ENCODE peak calls at places on chromosomes 13 and 19, in nine cellular contexts. L is psoas muscle; J is upper lobe of right lung; U is Caco-2; G is left lung; D is PC-3; R is mucosa of descending colon; Q is K562; F is CD4-positive, CD25-positive, alpha-beta regulatory T cell. P is an unnamed sample. For H3K4me1, the result is how much of the 10 kb centered on the place peaks cover.

GRCh38 chr19:12796146-12797071 is 5.1 kb downstream of the JUNB start:
- DNase-seq in L (peak), J (peak), U (peak), G (peak), D (peak), R (peak), Q (peak), F (peak), P (peak)

GRCh38 chr19:41218615-41219507 is at the start of gene AXL:
- DNase-seq in L (peak), J (peak), U (peak), G (peak), D (peak), R (peak), Q (no peak), F (no peak), P (no peak)

GRCh38 chr19:52464798-52465470 is 11.6 kb downstream of the ZNF578 start:
- DNase-seq in L (no peak), J (no peak), U (no peak), G (no peak), D (no peak), R (no peak), Q (peak), F (no peak), P (no peak)

GRCh38 chr19:28126499-28126898 is 1086.5 kb downstream of the UQCRFS1 start:
- DNase-seq in L (no peak), J (no peak), U (no peak), G (no peak), D (no peak), R (no peak), Q (no peak), F (no peak), P (no peak)

GRCh38 chr19:48668761-48669160 is 4.1 kb downstream of the NTN5 start:
- DNase-seq in L (no peak), J (no peak), U (no peak), G (no peak), D (no peak), R (no peak), Q (no peak), F (no peak), P (no peak)

GRCh38 chr19:7870571-7871279 is 3.5 kb downstream of the PRR36 start:
- DNase-seq in L (peak), J (peak), U (peak), G (no peak), D (peak), R (peak), Q (peak), F (peak), P (peak)

GRCh38 chr19:41327499-41328156 is 17.7 kb downstream of the CCDC97 start:
- DNase-seq in L (peak), J (peak), U (no peak), G (peak), D (peak), R (peak), Q (no peak), F (peak), P (peak)

GRCh38 chr13:92806215-92806614 is 420.4 kb upstream of the GPC6 start:
- DNase-seq in L (no peak), J (no peak), U (no peak), G (no peak), D (peak), R (no peak), Q (no peak), F (peak), P (no peak)

GRCh38 chr19:3357362-3357730 is 9.0 kb upstream of the NFIC start:
- DNase-seq in L (no peak), J (no peak), U (no peak), G (no peak), D (no peak), R (no peak), Q (no peak), F (no peak), P (peak)

GRCh38 chr13:99991013-99991805 is 9.6 kb downstream of the ZIC2 start:
- DNase-seq in L (no peak), J (no peak), U (no peak), G (no peak), D (no peak), R (no peak), Q (no peak), F (no peak), P (no peak)

GRCh38 chr19:34474233-34474989 is 7.1 kb upstream of the WTIP start:
- DNase-seq in L (no peak), J (no peak), U (no peak), G (no peak), D (no peak), R (no peak), Q (no peak), F (no peak), P (no peak)

GRCh38 chr19:45401815-45402468 is 2.9 kb downstream of the PPP1R13L start:
- DNase-seq in L (no peak), J (no peak), U (no peak), G (no peak), D (no peak), R (no peak), Q (no peak), F (no peak), P (no peak)

GRCh38 chr13:91162180-91162579 is 185.3 kb upstream of the MIR17HG start:
- DNase-seq in L (no peak), J (no peak), U (peak), G (no peak), D (no peak), R (no peak), Q (no peak), F (peak), P (no peak)

GRCh38 chr13:88958821-88959220 is 1287.7 kb downstream of the SLITRK5 start:
- DNase-seq in L (no peak), J (no peak), U (no peak), G (no peak), D (no peak), R (no peak), Q (no peak), F (no peak), P (no peak)

GRCh38 chr19:54704928-54705327 is 19.3 kb upstream of the KIR3DL3 start:
- DNase-seq in L (no peak), J (no peak), U (no peak), G (no peak), D (no peak), R (no peak), Q (no peak), F (no peak), P (no peak)

GRCh38 chr13:99658266-99658991 is 157.2 kb downstream of the TM9SF2 start:
- DNase-seq in L (peak), J (peak), U (no peak), G (peak), D (peak), R (peak), Q (no peak), F (peak), P (peak)

GRCh38 chr13:71339736-71340135 is 527.3 kb downstream of the DACH1 start:
- DNase-seq in L (no peak), J (no peak), U (no peak), G (no peak), D (no peak), R (no peak), Q (no peak), F (no peak), P (no peak)

GRCh38 chr19:34172661-34173144 is 399 bp downstream of the LSM14A start:
- DNase-seq in L (peak), J (no peak), U (no peak), G (peak), D (no peak), R (peak), Q (peak), F (no peak), P (peak)

GRCh38 chr19:3135961-3136683 is at the start of gene GNA15:
- DNase-seq in L (no peak), J (peak), U (no peak), G (peak), D (no peak), R (peak), Q (no peak), F (peak), P (peak)

GRCh38 chr13:20780318-20780717 is 6.6 kb upstream of the EEF1AKMT1 start:
- DNase-seq in L (no peak), J (no peak), U (no peak), G (no peak), D (no peak), R (no peak), Q (no peak), F (no peak), P (no peak)

GRCh38 chr13:111184685-111185401 is 69.7 kb downstream of the ARHGEF7 start:
- DNase-seq in L (no peak), J (no peak), U (no peak), G (no peak), D (no peak), R (no peak), Q (no peak), F (peak), P (no peak)

GRCh38 chr13:35460061-35460460 is 16.4 kb downstream of the MAB21L1 start:
- DNase-seq in L (no peak), J (no peak), U (no peak), G (no peak), D (no peak), R (no peak), Q (no peak), F (no peak), P (no peak)

GRCh38 chr19:33785795-33786194 is 10.9 kb upstream of the KCTD15 start:
- DNase-seq in L (no peak), J (no peak), U (no peak), G (no peak), D (peak), R (no peak), Q (no peak), F (no peak), P (no peak)

GRCh38 chr19:7709932-7710460 is 8.1 kb upstream of the FCER2 start:
- DNase-seq in L (no peak), J (no peak), U (no peak), G (no peak), D (no peak), R (no peak), Q (no peak), F (no peak), P (no peak)

GRCh38 chr19:35088514-35088913 is 27.1 kb upstream of the FXYD3 start:
- DNase-seq in L (no peak), J (no peak), U (no peak), G (no peak), D (peak), R (no peak), Q (no peak), F (no peak), P (no peak)

GRCh38 chr13:44044544-44045178 is 165.0 kb downstream of the LACC1 start:
- DNase-seq in L (no peak), J (no peak), U (no peak), G (no peak), D (peak), R (no peak), Q (no peak), F (no peak), P (no peak)

GRCh38 chr19:41334793-41335192 is 18.9 kb downstream of the TGFB1 start:
- DNase-seq in L (no peak), J (no peak), U (no peak), G (no peak), D (no peak), R (no peak), Q (no peak), F (no peak), P (no peak)

GRCh38 chr13:25762288-25762687 is 289.5 kb downstream of the SHISA2 start:
- DNase-seq in L (no peak), J (no peak), U (no peak), G (no peak), D (no peak), R (no peak), Q (no peak), F (peak), P (no peak)

GRCh38 chr13:35471466-35472307 is 4.8 kb downstream of the MAB21L1 start:
- DNase-seq in L (no peak), J (no peak), U (no peak), G (peak), D (no peak), R (no peak), Q (no peak), F (no peak), P (no peak)

GRCh38 chr13:21625366-21625765 is 21.4 kb upstream of the MICU2 start:
- DNase-seq in L (no peak), J (no peak), U (peak), G (no peak), D (peak), R (peak), Q (peak), F (peak), P (no peak)

GRCh38 chr13:36418022-36418805 is 14.1 kb upstream of the CCNA1 start:
- DNase-seq in L (no peak), J (no peak), U (no peak), G (no peak), D (peak), R (no peak), Q (no peak), F (no peak), P (no peak)

DNA sequence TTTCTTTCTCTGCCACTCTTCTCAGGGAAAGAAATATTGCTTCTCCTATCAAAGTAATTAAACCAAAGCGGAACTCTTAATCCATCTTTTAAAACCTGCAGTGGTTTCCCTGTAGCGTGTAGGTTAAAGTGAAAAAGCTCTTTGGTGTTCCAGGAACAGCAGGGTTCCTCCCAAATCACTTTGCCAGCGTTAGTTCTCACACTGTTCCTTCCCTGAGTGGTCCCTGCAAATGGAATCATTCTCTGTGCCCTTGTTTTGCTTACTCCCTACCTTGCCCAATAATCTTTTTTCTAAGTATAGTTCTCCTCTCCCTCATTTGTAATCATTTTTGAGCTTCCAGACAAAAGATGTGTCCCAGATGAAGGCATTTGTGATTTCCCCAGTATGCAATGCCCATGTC is 207.5 kb downstream of the HS6ST3 start:
- DNase-seq in L (no peak), J (no peak), U (no peak), G (no peak), D (no peak), R (no peak), Q (no peak), F (no peak), P (no peak)
- H3K4me1 ChIP-seq in L (under half), J (under half), U (under half), G (under half), D (under half), R (under half), Q (under half), F (under half), P (under half)

GRCh38 chr19:18660939-18661338 is 22.5 kb upstream of the CRTC1 start:
- DNase-seq in L (no peak), J (no peak), U (no peak), G (no peak), D (no peak), R (no peak), Q (no peak), F (no peak), P (no peak)
- H3K4me1 ChIP-seq in L (under half), J (under half), U (under half), G (under half), D (under half), R (under half), Q (under half), F (under half), P (under half)

DNA sequence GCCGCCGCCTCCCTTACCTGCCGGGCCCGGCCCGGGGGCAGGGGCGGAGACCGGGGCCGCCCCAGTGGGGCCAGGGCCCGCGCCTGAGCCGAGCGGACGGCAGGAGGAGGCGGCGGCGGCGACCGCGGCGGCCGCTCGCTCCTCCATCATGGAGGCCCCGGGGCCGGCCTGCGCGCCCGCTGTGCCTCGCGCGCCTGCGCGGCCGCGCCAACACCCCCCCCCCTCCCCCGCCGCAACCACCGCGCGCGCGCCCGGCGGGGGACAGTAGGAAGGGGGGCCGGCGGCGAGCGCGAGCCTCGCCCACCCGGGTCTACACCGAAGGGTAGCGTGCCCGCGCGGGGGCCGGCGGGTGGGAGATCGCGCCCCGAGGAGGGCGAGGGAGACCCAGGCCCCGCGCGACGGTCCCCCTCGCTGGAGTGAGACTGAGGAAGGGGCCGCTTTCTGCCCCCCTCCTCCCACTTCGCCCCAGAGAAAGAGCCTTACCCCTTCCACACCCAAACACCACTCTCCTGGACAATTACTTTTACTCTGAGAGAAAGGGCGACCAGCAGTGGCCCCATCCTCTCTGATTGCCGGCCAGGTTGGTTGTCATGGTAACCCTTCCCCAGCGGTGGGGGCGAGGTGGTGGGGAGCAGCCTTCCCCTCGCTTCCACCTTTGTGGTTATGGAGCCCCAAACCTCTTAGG is at the start of gene STRN4:
- DNase-seq in L (peak), J (peak), U (peak), G (peak), D (peak), R (peak), Q (peak), F (peak), P (peak)
- H3K4me1 ChIP-seq in L (under half), J (under half), U (under half), G (half or more), D (under half), R (under half), Q (under half), F (under half), P (under half)

GRCh38 chr13:50914848-50915247 is 5.3 kb downstream of the RNASEH2B start:
- DNase-seq in L (no peak), J (no peak), U (no peak), G (no peak), D (peak), R (no peak), Q (no peak), F (peak), P (no peak)

GRCh38 chr13:50914301-50914700 is 4.7 kb downstream of the RNASEH2B start:
- DNase-seq in L (no peak), J (no peak), U (no peak), G (no peak), D (no peak), R (no peak), Q (no peak), F (no peak), P (no peak)

GRCh38 chr13:50911051-50911690 is 1.6 kb downstream of the RNASEH2B start:
- DNase-seq in L (no peak), J (no peak), U (no peak), G (no peak), D (peak), R (no peak), Q (peak), F (peak), P (no peak)

GRCh38 chr13:50911937-50912624 is 2.5 kb downstream of the RNASEH2B start:
- DNase-seq in L (peak), J (peak), U (peak), G (peak), D (peak), R (peak), Q (peak), F (peak), P (peak)

GRCh38 chr13:50912851-50913250 is 3.3 kb downstream of the RNASEH2B start:
- DNase-seq in L (no peak), J (no peak), U (no peak), G (no peak), D (no peak), R (no peak), Q (no peak), F (no peak), P (no peak)
- H3K4me1 ChIP-seq in L (under half), J (half or more), U (under half), G (half or more), D (under half), R (under half), Q (under half), F (half or more), P (half or more)

GRCh38 chr13:94210826-94211225 is 268.7 kb downstream of the DCT start:
- DNase-seq in L (no peak), J (no peak), U (no peak), G (no peak), D (no peak), R (no peak), Q (no peak), F (no peak), P (no peak)
- H3K4me1 ChIP-seq in L (under half), J (under half), U (under half), G (under half), D (under half), R (under half), Q (under half), F (under half), P (under half)

GRCh38 chr19:1245468-1245867 is 2.9 kb upstream of the MIDN start:
- DNase-seq in L (peak), J (no peak), U (no peak), G (no peak), D (no peak), R (peak), Q (no peak), F (no peak), P (no peak)
- H3K4me1 ChIP-seq in L (half or more), J (half or more), U (under half), G (half or more), D (under half), R (half or more), Q (under half), F (under half), P (under half)

GRCh38 chr19:1469936-1470863 is 8.8 kb downstream of the C19orf25 start:
- DNase-seq in L (peak), J (no peak), U (peak), G (peak), D (peak), R (peak), Q (peak), F (peak), P (peak)

GRCh38 chr19:1468274-1469199 is 10.5 kb downstream of the C19orf25 start:
- DNase-seq in L (peak), J (no peak), U (no peak), G (peak), D (peak), R (peak), Q (no peak), F (peak), P (no peak)

GRCh38 chr19:1470864-1471513 is 8.0 kb downstream of the C19orf25 start:
- DNase-seq in L (peak), J (no peak), U (peak), G (peak), D (peak), R (peak), Q (no peak), F (peak), P (no peak)

GRCh38 chr19:1467512-1468273 is 11.3 kb downstream of the C19orf25 start:
- DNase-seq in L (peak), J (no peak), U (no peak), G (peak), D (no peak), R (no peak), Q (no peak), F (no peak), P (no peak)

DNA sequence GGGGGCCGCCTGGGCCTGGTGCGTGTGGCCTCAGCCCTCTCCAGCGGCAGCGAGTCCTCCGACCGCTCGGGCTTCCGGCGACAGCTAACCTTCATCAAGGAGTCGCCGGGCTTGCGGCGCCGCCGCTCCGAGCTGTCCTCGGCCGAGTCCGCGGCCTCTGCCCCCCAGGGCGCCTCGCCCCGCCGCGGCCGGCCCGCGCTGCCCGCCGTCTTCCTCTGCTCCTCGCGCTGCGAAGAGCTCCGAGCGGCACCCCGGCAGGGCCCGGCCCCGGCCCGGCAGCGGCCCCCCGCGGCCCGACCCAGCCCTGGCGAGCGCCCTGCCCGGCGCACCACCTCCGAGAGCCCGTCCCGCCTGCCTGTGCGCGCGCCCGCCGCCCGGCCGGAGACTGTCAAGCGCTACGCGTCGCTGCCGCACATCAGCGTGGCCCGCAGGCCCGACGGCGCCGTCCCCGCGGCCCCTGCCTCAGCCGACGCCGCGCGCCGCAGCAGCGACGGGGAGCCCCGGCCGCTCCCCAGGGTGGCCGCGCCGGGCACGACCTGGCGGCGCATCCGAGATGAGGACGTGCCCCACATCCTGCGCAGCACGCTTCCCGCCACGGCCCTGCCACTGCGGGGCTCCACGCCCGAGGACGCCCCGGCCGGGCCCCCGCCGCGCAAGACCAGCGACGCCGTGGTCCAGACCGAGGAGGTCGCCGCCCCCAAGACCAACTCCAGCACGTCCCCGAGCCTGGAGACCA is 9.6 kb downstream of the C19orf25 start:
- DNase-seq in L (peak), J (no peak), U (no peak), G (peak), D (peak), R (no peak), Q (no peak), F (peak), P (no peak)
- H3K4me1 ChIP-seq in L (under half), J (under half), U (under half), G (half or more), D (under half), R (half or more), Q (under half), F (half or more), P (half or more)